ENCODE peak calls at places on chromosomes 3 and 15, in five cellular contexts. J is hepatocyte, G is Peyer's patch, C is BE2C, P is neuronal stem cell. A is an unnamed sample. For H3K4me1 and H3K9me3, the result is how much of the 10 kb centered on the place peaks cover.

GRCh38 chr3:64220161-64220560 is 5.1 kb downstream of the PRICKLE2 start:
- DNase-seq in J (peak), G (no peak), C (no peak), P (no peak), A (peak)

GRCh38 chr15:59918994-59919951 is 84.8 kb upstream of the FOXB1 start:
- DNase-seq in J (peak), G (no peak), C (no peak), P (no peak), A (no peak)

GRCh38 chr15:94272251-94272898 is 41.0 kb downstream of the MCTP2 start:
- DNase-seq in J (no peak), G (no peak), C (no peak), P (no peak), A (no peak)

GRCh38 chr15:78018968-78019644 is 58.4 kb downstream of the TBC1D2B start:
- DNase-seq in J (no peak), G (no peak), C (no peak), P (no peak), A (no peak)

GRCh38 chr15:31296304-31297220 is 30.1 kb upstream of the KLF13 start:
- DNase-seq in J (peak), G (peak), C (no peak), P (no peak), A (no peak)

GRCh38 chr15:52234596-52235541 is 43.7 kb upstream of the GNB5 start:
- DNase-seq in J (no peak), G (no peak), C (no peak), P (no peak), A (no peak)

GRCh38 chr3:39177708-39178332 is 14.6 kb downstream of the XIRP1 start:
- DNase-seq in J (peak), G (peak), C (peak), P (no peak), A (peak)

GRCh38 chr15:29337156-29337959 is 67.7 kb upstream of the NSMCE3 start:
- DNase-seq in J (peak), G (no peak), C (no peak), P (no peak), A (no peak)

GRCh38 chr15:92670625-92671024 is 15.1 kb upstream of the FAM174B start:
- DNase-seq in J (no peak), G (no peak), C (no peak), P (no peak), A (no peak)

GRCh38 chr3:15845475-15845874 is 47.7 kb upstream of the ANKRD28 start:
- DNase-seq in J (no peak), G (no peak), C (no peak), P (no peak), A (no peak)

GRCh38 chr15:75211436-75212199 is 9.9 kb downstream of the C15orf39 start:
- DNase-seq in J (no peak), G (no peak), C (no peak), P (no peak), A (no peak)

GRCh38 chr15:48395532-48396011 is 64.3 kb downstream of the DUT start:
- DNase-seq in J (no peak), G (no peak), C (no peak), P (no peak), A (no peak)

GRCh38 chr3:50246517-50246954 is 10.5 kb downstream of the GNAI2 start:
- DNase-seq in J (peak), G (no peak), C (no peak), P (no peak), A (no peak)

GRCh38 chr15:84886211-84886983 is 1.9 kb downstream of the SLC28A1 start:
- DNase-seq in J (peak), G (peak), C (no peak), P (no peak), A (no peak)

GRCh38 chr3:87867001-87867400 is 191.8 kb downstream of the CGGBP1 start:
- DNase-seq in J (no peak), G (no peak), C (no peak), P (no peak), A (no peak)

GRCh38 chr3:167113466-167113865 is 266.6 kb downstream of the ZBBX start:
- DNase-seq in J (no peak), G (no peak), C (no peak), P (peak), A (no peak)

GRCh38 chr3:127714866-127715265 is 42.1 kb downstream of the ABTB1 start:
- DNase-seq in J (no peak), G (peak), C (no peak), P (no peak), A (no peak)

GRCh38 chr3:114213669-114214541 is 23.5 kb downstream of the ZNF80 start:
- DNase-seq in J (no peak), G (no peak), C (peak), P (no peak), A (peak)

GRCh38 chr3:114213262-114213668 is 24.1 kb downstream of the ZNF80 start:
- DNase-seq in J (no peak), G (no peak), C (no peak), P (no peak), A (no peak)

GRCh38 chr3:114212646-114213045 is 24.7 kb downstream of the ZNF80 start:
- DNase-seq in J (no peak), G (no peak), C (no peak), P (no peak), A (no peak)

GRCh38 chr3:114216186-114216970 is 21.0 kb downstream of the ZNF80 start:
- DNase-seq in J (no peak), G (no peak), C (no peak), P (no peak), A (peak)

GRCh38 chr3:114214542-114215341 is 22.6 kb downstream of the ZNF80 start:
- DNase-seq in J (no peak), G (no peak), C (no peak), P (no peak), A (no peak)
- H3K4me3 ChIP-seq in J (no peak), G (peak), C (peak), P (no peak), A (no peak)

DNA sequence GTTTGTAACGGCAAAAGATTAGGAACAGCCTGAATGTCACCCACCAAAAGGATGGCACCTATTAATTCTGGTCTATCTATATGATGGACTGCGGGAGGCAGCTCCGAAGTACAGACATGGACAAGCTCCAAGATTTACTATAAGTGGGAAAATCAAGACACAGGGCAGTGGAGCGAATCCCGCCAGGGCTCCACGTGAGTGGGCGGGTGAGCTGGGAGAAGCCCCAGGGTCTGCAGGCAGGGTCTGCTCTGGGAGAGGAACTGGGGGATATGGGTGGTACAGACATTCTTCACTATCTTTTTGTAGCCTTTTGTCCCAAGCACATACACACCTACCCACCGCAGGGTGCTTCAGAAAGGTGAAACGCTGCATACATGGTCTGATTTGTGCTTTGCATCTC is 38.2 kb upstream of the SPTBN5 start:
- DNase-seq in J (no peak), G (no peak), C (no peak), P (no peak), A (no peak)
- H3K4me1 ChIP-seq in J (half or more), G (under half), C (under half), P (under half), A (under half)

DNA sequence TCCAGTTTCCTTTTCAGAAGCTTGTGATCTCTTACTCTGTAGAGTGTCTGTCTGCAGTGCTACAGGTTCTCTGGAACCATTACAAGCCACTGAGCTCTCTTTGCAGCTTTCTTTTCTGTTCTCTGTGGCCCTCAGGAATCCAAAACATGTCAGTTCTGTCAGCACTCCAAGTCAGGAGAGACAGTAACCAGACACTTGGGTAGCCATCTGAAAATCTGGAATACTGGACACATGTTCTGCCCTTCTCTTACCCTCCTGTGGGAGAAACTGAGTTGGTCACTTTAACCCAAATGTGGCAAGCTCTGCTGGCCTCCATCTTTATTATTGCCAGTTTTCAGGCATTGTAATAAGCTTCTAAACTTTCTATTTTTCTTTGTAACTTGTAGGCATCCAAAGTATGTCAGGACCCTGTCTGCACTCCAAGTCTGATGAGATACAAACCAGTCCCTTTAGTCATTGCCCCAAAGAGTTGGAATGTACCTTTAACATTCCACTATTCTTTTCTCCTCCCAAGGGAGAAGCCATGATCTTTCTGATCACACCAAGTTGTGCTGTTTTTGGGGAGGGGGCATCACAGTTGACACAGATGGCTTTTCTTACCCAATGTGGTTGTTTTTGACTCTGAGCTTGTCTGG is 183.7 kb downstream of the DPH6 start:
- DNase-seq in J (no peak), G (no peak), C (no peak), P (no peak), A (peak)
- H3K9me3 ChIP-seq in J (under half), G (under half), C (under half), P (under half), A (under half)

GRCh38 chr3:97871206-97871605 is 49.4 kb downstream of the CRYBG3 start:
- DNase-seq in J (no peak), G (no peak), C (no peak), P (no peak), A (peak)
- H3K4me3 ChIP-seq in J (no peak), G (no peak), C (no peak), P (no peak), A (no peak)

GRCh38 chr3:147418352-147418751 is 9.2 kb downstream of the ZIC1 start:
- DNase-seq in J (no peak), G (no peak), C (no peak), P (no peak), A (no peak)
- H3K4me1 ChIP-seq in J (under half), G (under half), C (under half), P (under half), A (under half)

DNA sequence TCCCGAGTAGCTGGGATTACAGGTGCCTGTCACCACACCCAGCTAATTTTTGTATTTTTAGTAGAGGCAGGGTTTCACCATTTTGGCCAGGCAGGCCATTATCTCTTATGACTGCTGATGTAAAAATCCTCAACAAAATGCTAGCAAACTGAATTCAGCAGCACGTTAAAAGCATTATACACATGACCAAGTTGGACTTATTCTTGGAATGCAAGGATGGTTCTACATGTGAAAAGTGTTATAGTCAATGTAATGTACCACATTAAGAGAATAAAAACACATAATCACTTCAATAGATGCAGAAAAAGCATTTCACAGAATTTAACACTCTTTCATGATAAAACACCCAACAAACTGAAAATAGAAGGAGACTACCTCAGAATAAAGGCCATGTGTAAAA is 20.2 kb downstream of the RNF13 start:
- DNase-seq in J (no peak), G (no peak), C (no peak), P (no peak), A (no peak)
- H3K9me3 ChIP-seq in J (under half), G (under half), C (under half), P (under half), A (under half)

DNA sequence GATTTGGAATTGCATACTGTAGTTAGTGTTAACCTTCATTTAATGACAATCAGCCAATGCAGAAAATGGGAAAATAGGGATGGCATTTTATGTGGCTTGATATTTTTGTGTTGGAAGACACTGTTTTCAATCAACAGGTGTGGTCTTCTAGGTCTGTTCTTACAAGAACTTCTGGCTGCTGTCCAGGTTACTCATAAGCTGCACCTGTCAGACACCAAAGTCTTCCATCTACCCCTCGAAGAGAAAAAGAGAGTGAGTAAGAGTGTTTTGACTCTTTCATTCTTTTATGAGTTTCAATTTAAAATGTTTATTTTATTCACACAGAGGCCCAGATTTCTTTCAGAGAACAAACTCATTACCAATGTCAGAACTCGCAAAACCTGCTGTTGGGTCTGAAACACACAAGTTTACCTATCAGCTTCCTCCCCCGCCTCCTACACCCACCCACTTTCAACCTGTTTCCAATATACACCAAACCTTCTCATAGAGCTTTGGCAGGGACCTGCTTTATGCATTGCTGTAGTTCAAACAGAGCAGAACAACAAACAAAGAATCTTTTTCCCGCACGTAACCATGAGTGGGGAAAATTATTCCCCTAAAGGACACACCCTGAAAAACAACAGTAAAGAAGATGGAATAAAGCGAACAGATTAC is 767.7 kb upstream of the ALCAM start:
- DNase-seq in J (peak), G (no peak), C (no peak), P (no peak), A (no peak)
- H3K4me3 ChIP-seq in J (no peak), G (no peak), C (no peak), P (no peak), A (no peak)

DNA sequence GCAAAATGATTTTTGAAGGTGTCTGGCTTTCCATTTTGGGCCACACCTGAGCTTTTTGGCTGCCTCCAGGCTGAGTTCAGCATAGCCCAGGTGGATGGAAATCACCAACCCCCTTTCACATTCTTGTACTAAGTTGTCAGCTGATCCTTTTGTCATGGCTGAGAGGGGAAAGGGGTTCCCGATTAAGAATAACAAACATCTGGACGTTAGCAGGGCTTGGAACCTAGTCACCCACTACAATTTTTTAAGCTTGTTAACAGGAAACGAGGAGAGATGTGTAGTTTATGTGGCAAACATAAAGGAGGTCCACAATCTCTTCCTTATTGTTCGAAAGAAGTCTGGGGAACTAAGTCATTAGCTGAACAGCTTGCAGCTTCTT is 4.9 kb downstream of the NR2F2 start:
- DNase-seq in J (no peak), G (no peak), C (no peak), P (peak), A (no peak)
- H3K4me1 ChIP-seq in J (under half), G (under half), C (under half), P (under half), A (under half)

A was measured in cardiac muscle cell.